ENCODE peak calls at places on chromosomes 16 and 17, in four cellular contexts. C, X, E and V are unnamed samples. For H3K4me1, the result is how much of the 10 kb centered on the place peaks cover.

GRCh38 chr17:1480747-1481465 is 11.6 kb downstream of the MYO1C start:
- DNase-seq in E (no peak), X (no peak), C (no peak), V (peak)

GRCh38 chr16:1707193-1707790 is 1.3 kb downstream of the MAPK8IP3 start:
- DNase-seq in E (peak), X (peak), C (no peak), V (peak)

GRCh38 chr16:89031715-89032659 is 55.0 kb upstream of the CBFA2T3 start:
- DNase-seq in X (no peak), C (no peak), E (no peak), V (no peak)

GRCh38 chr17:61349350-61349749 is 50.3 kb upstream of the TBX2 start:
- DNase-seq in C (no peak), E (no peak), X (no peak), V (no peak)

GRCh38 chr16:30989469-30990047 is 4.6 kb downstream of the HSD3B7 start:
- DNase-seq in X (no peak), E (no peak), C (no peak), V (no peak)

GRCh38 chr16:88940196-88941050 is 36.6 kb downstream of the CBFA2T3 start:
- DNase-seq in E (peak), C (no peak), X (peak), V (no peak)

GRCh38 chr17:17180141-17180603 is 26.0 kb downstream of the PLD6 start:
- DNase-seq in E (no peak), C (no peak), X (no peak), V (no peak)

GRCh38 chr17:7138800-7139381 is 24.3 kb upstream of the ASGR2 start:
- DNase-seq in C (no peak), E (no peak), X (no peak), V (no peak)

GRCh38 chr16:89491238-89491869 is 993 bp upstream of the ANKRD11 start:
- DNase-seq in E (peak), X (peak), C (no peak), V (peak)

GRCh38 chr17:64399767-64400156 is 9.1 kb upstream of the PECAM1 start:
- DNase-seq in E (no peak), C (no peak), X (no peak), V (no peak)

GRCh38 chr16:2450535-2450934 is 9.4 kb upstream of the TEDC2 start:
- DNase-seq in C (no peak), E (no peak), X (no peak), V (no peak)

GRCh38 chr16:23061669-23062068 is 87.6 kb downstream of the USP31 start:
- DNase-seq in C (no peak), X (no peak), E (no peak), V (peak)

GRCh38 chr17:61002316-61002736 is 324.7 kb downstream of the BCAS3 start:
- DNase-seq in E (peak), C (no peak), X (peak), V (peak)

GRCh38 chr16:15536813-15537212 is 102.4 kb downstream of the BMERB1 start:
- DNase-seq in E (no peak), C (no peak), X (no peak), V (no peak)

GRCh38 chr17:11039342-11039741 is 201.5 kb upstream of the PIRT start:
- DNase-seq in E (no peak), C (no peak), X (no peak), V (no peak)

GRCh38 chr17:7466644-7467341 is 12.6 kb downstream of the ZBTB4 start:
- DNase-seq in C (no peak), X (no peak), E (no peak), V (peak)

GRCh38 chr17:78873519-78874340 is 29.3 kb downstream of the CEP295NL start:
- DNase-seq in C (no peak), E (peak), X (no peak), V (peak)

GRCh38 chr16:20398603-20399002 is 5.9 kb downstream of the PDILT start:
- DNase-seq in C (no peak), X (no peak), E (no peak), V (no peak)

GRCh38 chr17:78313735-78314648 is 45.9 kb downstream of the SOCS3 start:
- DNase-seq in E (peak), C (no peak), X (peak), V (peak)

GRCh38 chr16:14109782-14110727 is 38.9 kb downstream of the MRTFB start:
- DNase-seq in E (no peak), C (no peak), X (peak), V (peak)

GRCh38 chr17:411416-412120 is 59.0 kb upstream of the RPH3AL start:
- DNase-seq in C (no peak), E (no peak), X (no peak), V (no peak)
- H3K4me2 ChIP-seq in C (peak), E (peak), X (peak), V (no peak)

GRCh38 chr17:83200746-83201145 is 121.3 kb downstream of the METRNL start:
- DNase-seq in C (no peak), E (no peak), X (no peak), V (no peak)
- H3K4me1 ChIP-seq in C (under half), E (under half), X (under half), V (under half)

GRCh38 chr17:40499551-40500189 is 1.8 kb downstream of the TNS4 start:
- DNase-seq in X (peak), C (no peak), E (peak), V (peak)

GRCh38 chr17:40496634-40497420 is 4.6 kb downstream of the TNS4 start:
- DNase-seq in X (no peak), C (no peak), E (no peak), V (no peak)

GRCh38 chr17:40498281-40499084 is 2.9 kb downstream of the TNS4 start:
- DNase-seq in C (no peak), X (no peak), E (no peak), V (no peak)

GRCh38 chr17:40496170-40496569 is 5.3 kb downstream of the TNS4 start:
- DNase-seq in X (no peak), C (peak), E (no peak), V (no peak)

GRCh38 chr17:40497704-40498103 is 3.7 kb downstream of the TNS4 start:
- DNase-seq in X (no peak), C (no peak), E (no peak), V (peak)
- H3K4me2 ChIP-seq in X (peak), C (peak), E (no peak), V (no peak)

GRCh38 chr17:44503080-44503842 is at the start of gene GPATCH8:
- DNase-seq in E (peak), X (peak), C (peak), V (peak)
- H3K4me1 ChIP-seq in E (under half), X (under half), C (under half), V (under half)